ENCODE peak calls at places on chromosomes 6 and 20, in four cellular contexts. L is posterior cingulate gyrus; F is NCI-H2227 treated with DMSO at 0.1 percent for 48 hours; Q is stimulated activated CD8-positive, alpha-beta memory T cell treated with anti-CD3 and anti-CD28 coated beads, Interleukin-2, amount 100 ng/mL, for 48 hours. T is an unnamed sample.

GRCh38 chr6:24775520-24776058 is 852 bp downstream of the GMNN start:
- DNase-seq in L (no peak), F (no peak), Q (no peak), T (no peak)

GRCh38 chr6:170553686-170554085 is 483 bp upstream of the TBP start:
- DNase-seq in L (peak), F (no peak), Q (no peak), T (no peak)

GRCh38 chr6:166586424-166587156 is at the start of gene RAMACL:
- DNase-seq in L (no peak), F (no peak), Q (peak), T (peak)

GRCh38 chr6:151059612-151060095 is 180.1 kb upstream of the AKAP12 start:
- DNase-seq in L (no peak), F (no peak), Q (no peak), T (no peak)

GRCh38 chr6:686528-686927 is 6.4 kb downstream of the EXOC2 start:
- DNase-seq in L (no peak), F (no peak), Q (no peak), T (no peak)

GRCh38 chr20:63835031-63835858 is 4.2 kb upstream of the ZBTB46 start:
- DNase-seq in L (no peak), F (peak), Q (no peak), T (no peak)

GRCh38 chr6:108944707-108945685 is 96.8 kb downstream of the ARMC2 start:
- DNase-seq in L (no peak), F (no peak), Q (no peak), T (no peak)

GRCh38 chr6:160030103-160030502 is 61.2 kb downstream of the IGF2R start:
- DNase-seq in L (peak), F (no peak), Q (no peak), T (no peak)

T was measured in GM12878.